ENCODE peak calls at places on chromosomes 7 and 10, in nine cellular contexts. One of them, this sample, is unnamed.

GRCh38 chr7:17584822-17585221 is 286.4 kb downstream of the AHR start:
- DNase-seq in HTR-8/SVneo: no peak
- DNase-seq in lower lobe of right lung: no peak
- DNase-seq in nephron progenitor cell: no peak
- DNase-seq in HEK293T: no peak
- DNase-seq in aorta: no peak
- DNase-seq in adipocyte: peak; percentile 40
- DNase-seq in NCI-H1048: no peak
- DNase-seq in HCEC 1CT: peak; percentile 57
- DNase-seq in this sample: no peak

GRCh38 chr7:113087278-113087998 is 811 bp upstream of the GPR85 start:
- DNase-seq in HTR-8/SVneo: peak; percentile 14
- DNase-seq in lower lobe of right lung: no peak
- DNase-seq in nephron progenitor cell: no peak
- DNase-seq in HEK293T: peak; percentile 30
- DNase-seq in aorta: no peak
- DNase-seq in adipocyte: peak; percentile 86
- DNase-seq in NCI-H1048: peak; percentile 54
- DNase-seq in HCEC 1CT: peak; percentile 94
- DNase-seq in this sample: no peak

GRCh38 chr7:93719546-93719945 is 145.0 kb upstream of the CALCR start:
- DNase-seq in HTR-8/SVneo: no peak
- DNase-seq in lower lobe of right lung: no peak
- DNase-seq in nephron progenitor cell: no peak
- DNase-seq in HEK293T: no peak
- DNase-seq in aorta: no peak
- DNase-seq in adipocyte: no peak
- DNase-seq in NCI-H1048: no peak
- DNase-seq in HCEC 1CT: peak; percentile 45
- DNase-seq in this sample: no peak

GRCh38 chr7:142516038-142516501 is 233.2 kb upstream of the PRSS1 start:
- DNase-seq in HTR-8/SVneo: peak; percentile 43
- DNase-seq in lower lobe of right lung: no peak
- DNase-seq in nephron progenitor cell: peak; percentile 30
- DNase-seq in HEK293T: peak; percentile 65
- DNase-seq in aorta: no peak
- DNase-seq in adipocyte: peak; percentile 84
- DNase-seq in NCI-H1048: no peak
- DNase-seq in HCEC 1CT: peak; percentile 76
- DNase-seq in this sample: no peak

GRCh38 chr7:80134536-80135305 is at the start of gene GNAI1:
- DNase-seq in HTR-8/SVneo: peak; percentile 48
- DNase-seq in lower lobe of right lung: peak; percentile 71
- DNase-seq in nephron progenitor cell: peak; percentile 88
- DNase-seq in HEK293T: peak; percentile 63
- DNase-seq in aorta: peak; percentile 93
- DNase-seq in adipocyte: peak; percentile 89
- DNase-seq in NCI-H1048: peak; percentile 72
- DNase-seq in HCEC 1CT: peak; percentile 78
- DNase-seq in this sample: peak; percentile 90

GRCh38 chr10:78568664-78569063 is 500.1 kb upstream of the ZMIZ1 start:
- DNase-seq in HTR-8/SVneo: no peak
- DNase-seq in lower lobe of right lung: no peak
- DNase-seq in nephron progenitor cell: no peak
- DNase-seq in HEK293T: no peak
- DNase-seq in aorta: no peak
- DNase-seq in adipocyte: no peak
- DNase-seq in NCI-H1048: no peak
- DNase-seq in HCEC 1CT: no peak
- DNase-seq in this sample: no peak

GRCh38 chr10:17428096-17428615 is 26.2 kb downstream of the ST8SIA6 start:
- DNase-seq in HTR-8/SVneo: no peak
- DNase-seq in lower lobe of right lung: no peak
- DNase-seq in nephron progenitor cell: no peak
- DNase-seq in HEK293T: no peak
- DNase-seq in aorta: no peak
- DNase-seq in adipocyte: no peak
- DNase-seq in NCI-H1048: no peak
- DNase-seq in HCEC 1CT: no peak
- DNase-seq in this sample: no peak

GRCh38 chr10:120824864-120825263 is 26.3 kb upstream of the WDR11 start:
- DNase-seq in HTR-8/SVneo: no peak
- DNase-seq in lower lobe of right lung: no peak
- DNase-seq in nephron progenitor cell: peak; percentile 32
- DNase-seq in HEK293T: peak; percentile 79
- DNase-seq in aorta: no peak
- DNase-seq in adipocyte: peak; percentile 10
- DNase-seq in NCI-H1048: no peak
- DNase-seq in HCEC 1CT: no peak
- DNase-seq in this sample: no peak

GRCh38 chr10:13949844-13950542 is 363.2 kb downstream of the PRPF18 start:
- DNase-seq in HTR-8/SVneo: peak; percentile 43
- DNase-seq in lower lobe of right lung: no peak
- DNase-seq in nephron progenitor cell: no peak
- DNase-seq in HEK293T: no peak
- DNase-seq in aorta: no peak
- DNase-seq in adipocyte: peak; percentile 77
- DNase-seq in NCI-H1048: no peak
- DNase-seq in HCEC 1CT: peak; percentile 97
- DNase-seq in this sample: no peak

GRCh38 chr10:122494173-122494820 is 32.9 kb downstream of the HTRA1 start:
- DNase-seq in HTR-8/SVneo: no peak
- DNase-seq in lower lobe of right lung: peak; percentile 29
- DNase-seq in nephron progenitor cell: no peak
- DNase-seq in HEK293T: no peak
- DNase-seq in aorta: no peak
- DNase-seq in adipocyte: no peak
- DNase-seq in NCI-H1048: no peak
- DNase-seq in HCEC 1CT: no peak
- DNase-seq in this sample: no peak

GRCh38 chr7:3922175-3922635 is 621.2 kb downstream of the SDK1 start:
- DNase-seq in HTR-8/SVneo: peak; percentile 96
- DNase-seq in lower lobe of right lung: no peak
- DNase-seq in nephron progenitor cell: peak; percentile 20
- DNase-seq in HEK293T: peak; percentile 60
- DNase-seq in aorta: no peak
- DNase-seq in adipocyte: peak; percentile 83
- DNase-seq in NCI-H1048: no peak
- DNase-seq in HCEC 1CT: peak; percentile 81
- DNase-seq in this sample: no peak

GRCh38 chr10:69786791-69787190 is 14.9 kb upstream of the COL13A1 start:
- DNase-seq in HTR-8/SVneo: no peak
- DNase-seq in lower lobe of right lung: no peak
- DNase-seq in nephron progenitor cell: no peak
- DNase-seq in HEK293T: peak; percentile 27
- DNase-seq in aorta: no peak
- DNase-seq in adipocyte: peak; percentile 55
- DNase-seq in NCI-H1048: no peak
- DNase-seq in HCEC 1CT: peak; percentile 55
- DNase-seq in this sample: peak; percentile 8

GRCh38 chr10:101507241-101507640 is 80.8 kb downstream of the POLL start:
- DNase-seq in HTR-8/SVneo: no peak
- DNase-seq in lower lobe of right lung: no peak
- DNase-seq in nephron progenitor cell: no peak
- DNase-seq in HEK293T: no peak
- DNase-seq in aorta: no peak
- DNase-seq in adipocyte: no peak
- DNase-seq in NCI-H1048: no peak
- DNase-seq in HCEC 1CT: no peak
- DNase-seq in this sample: no peak

GRCh38 chr7:97024209-97025129 is at the start of gene DLX5:
- DNase-seq in HTR-8/SVneo: no peak
- DNase-seq in lower lobe of right lung: no peak
- DNase-seq in nephron progenitor cell: peak; percentile 51
- DNase-seq in HEK293T: peak; percentile 53
- DNase-seq in aorta: peak; percentile 79
- DNase-seq in adipocyte: peak; percentile 86
- DNase-seq in NCI-H1048: peak; percentile 89
- DNase-seq in HCEC 1CT: peak; percentile 17
- DNase-seq in this sample: peak; percentile 93